ENCODE peak calls at places on chromosomes 3 and 15, in five cellular contexts. Y, K, J, T and M are unnamed samples.

GRCh38 chr3:126350502-126351085 is 6.6 kb downstream of the KLF15 start:
- DNase-seq in T (peak), K (no peak), J (no peak), Y (peak), M (no peak)

GRCh38 chr15:96272427-96272826 is 58.1 kb upstream of the NR2F2 start:
- DNase-seq in K (no peak), T (no peak), Y (no peak), J (no peak), M (no peak)

GRCh38 chr3:187994221-187995085 is 159.5 kb upstream of the LPP start:
- DNase-seq in J (no peak), T (no peak), K (peak), Y (no peak), M (no peak)

GRCh38 chr3:25594007-25594502 is 70.7 kb downstream of the TOP2B start:
- DNase-seq in Y (no peak), K (peak), J (no peak), T (no peak), M (peak)

GRCh38 chr3:114231616-114232015 is 5.8 kb downstream of the ZNF80 start:
- DNase-seq in T (no peak), K (no peak), Y (no peak), J (no peak), M (no peak)

GRCh38 chr3:100316656-100317069 is 17.9 kb upstream of the NIT2 start:
- DNase-seq in J (no peak), T (no peak), K (peak), Y (no peak), M (peak)

GRCh38 chr3:42177068-42177800 is 86.1 kb downstream of the TRAK1 start:
- DNase-seq in K (no peak), T (no peak), J (no peak), Y (no peak), M (no peak)

GRCh38 chr15:93703092-93703785 is 528.1 kb upstream of the MCTP2 start:
- DNase-seq in J (no peak), T (no peak), K (no peak), Y (no peak), M (no peak)

GRCh38 chr15:62989366-62990055 is 53.0 kb upstream of the TPM1 start:
- DNase-seq in Y (no peak), J (no peak), T (no peak), K (peak), M (no peak)

GRCh38 chr3:23865595-23866396 is 51.0 kb downstream of the NKIRAS1 start:
- DNase-seq in J (no peak), Y (no peak), K (peak), T (no peak), M (no peak)

GRCh38 chr3:153783106-153783505 is 338.1 kb upstream of the ARHGEF26 start:
- DNase-seq in K (no peak), J (no peak), Y (no peak), T (peak), M (no peak)